ENCODE peak calls at places on chromosome 1, in five cellular contexts. R is GM12878, S is A549, D is HepG2, M is K562. L is an unnamed sample.

GRCh38 chr1:226548281-226549093 is at the start of gene STUM:
- DNase-seq in M (no peak), R (no peak), D (no peak), S (no peak), L (peak; percentile 68)

GRCh38 chr1:226734611-226735153 is 4.4 kb downstream of the ITPKB start:
- DNase-seq in S (no peak), D (no peak), M (no peak), R (no peak), L (no peak)

GRCh38 chr1:175717610-175718195 is 25.7 kb downstream of the TNR start:
- DNase-seq in M (no peak), D (no peak), R (no peak), S (no peak), L (no peak)

GRCh38 chr1:159983681-159984080 is 29.6 kb upstream of the SLAMF9 start:
- DNase-seq in R (no peak), M (no peak), D (no peak), S (no peak), L (no peak)

GRCh38 chr1:229893762-229894444 is 173.1 kb upstream of the GALNT2 start:
- DNase-seq in R (no peak), S (no peak), M (no peak), D (no peak), L (no peak)

GRCh38 chr1:10966233-10966632 is 46.2 kb upstream of the TARDBP start:
- DNase-seq in D (no peak), R (no peak), S (no peak), M (no peak), L (no peak)

GRCh38 chr1:89257036-89257435 is 15.6 kb downstream of the GBP5 start:
- DNase-seq in D (no peak), M (no peak), R (no peak), S (no peak), L (no peak)

GRCh38 chr1:58823481-58824010 is 39.7 kb upstream of the JUN start:
- DNase-seq in D (no peak), M (peak; percentile 12), S (no peak), R (no peak), L (no peak)

GRCh38 chr1:33502726-33503125 is 30.3 kb downstream of the ZSCAN20 start:
- DNase-seq in R (no peak), M (no peak), D (no peak), S (no peak), L (no peak)

GRCh38 chr1:101190441-101190840 is 46.4 kb upstream of the S1PR1 start:
- DNase-seq in M (no peak), R (no peak), D (no peak), S (no peak), L (no peak)

GRCh38 chr1:43232071-43232470 is 37.7 kb upstream of the TMEM125 start:
- DNase-seq in R (no peak), D (no peak), S (no peak), M (no peak), L (no peak)

GRCh38 chr1:113453771-113454083 is 63.4 kb downstream of the MAGI3 start:
- DNase-seq in M (no peak), D (no peak), R (no peak), S (no peak), L (no peak)

GRCh38 chr1:16158025-16158424 is 2.2 kb upstream of the EPHA2 start:
- DNase-seq in R (no peak), S (no peak), M (no peak), D (no peak), L (no peak)

GRCh38 chr1:79197421-79197820 is 190.9 kb upstream of the ADGRL4 start:
- DNase-seq in S (no peak), M (no peak), R (no peak), D (no peak), L (peak; percentile 55)

GRCh38 chr1:41360074-41361027 is 883 bp upstream of the FOXO6 start:
- DNase-seq in R (no peak), M (no peak), S (no peak), D (no peak), L (peak; percentile 76)

GRCh38 chr1:156815307-156815826 is 1.3 kb downstream of the SH2D2A start:
- DNase-seq in R (no peak), D (no peak), M (peak; percentile 50), S (peak; percentile 27), L (no peak)

GRCh38 chr1:159334797-159335196 is 32.7 kb downstream of the FCER1A start:
- DNase-seq in R (no peak), D (no peak), S (no peak), M (no peak), L (no peak)

GRCh38 chr1:16249838-16250241 is 12.9 kb upstream of the CPLANE2 start:
- DNase-seq in S (no peak), R (no peak), M (no peak), D (peak; percentile 25), L (no peak)

GRCh38 chr1:100791586-100791985 is 72.0 kb downstream of the VCAM1 start:
- DNase-seq in R (no peak), D (no peak), M (no peak), S (no peak), L (no peak)

GRCh38 chr1:190168116-190168515 is 309.5 kb downstream of the BRINP3 start:
- DNase-seq in R (no peak), S (peak; percentile 2), D (no peak), M (no peak), L (no peak)

GRCh38 chr1:4605158-4605557 is 49.3 kb upstream of the AJAP1 start:
- DNase-seq in R (no peak), M (no peak), D (no peak), S (no peak), L (no peak)

GRCh38 chr1:145957443-145958319 is at the start of gene LIX1L:
- DNase-seq in S (peak; percentile 97), M (peak; percentile 87), D (peak; percentile 91), R (peak; percentile 89), L (peak; percentile 99)

GRCh38 chr1:145959957-145960467 is 2.2 kb upstream of the LIX1L start:
- DNase-seq in S (no peak), M (no peak), D (no peak), R (no peak), L (no peak)

GRCh38 chr1:145956776-145957442 is 908 bp downstream of the LIX1L start:
- DNase-seq in R (no peak), D (no peak), S (no peak), M (no peak), L (no peak)

GRCh38 chr1:145959333-145959732 is 1.5 kb upstream of the LIX1L start:
- DNase-seq in M (no peak), R (no peak), D (no peak), S (no peak), L (no peak)

DNA sequence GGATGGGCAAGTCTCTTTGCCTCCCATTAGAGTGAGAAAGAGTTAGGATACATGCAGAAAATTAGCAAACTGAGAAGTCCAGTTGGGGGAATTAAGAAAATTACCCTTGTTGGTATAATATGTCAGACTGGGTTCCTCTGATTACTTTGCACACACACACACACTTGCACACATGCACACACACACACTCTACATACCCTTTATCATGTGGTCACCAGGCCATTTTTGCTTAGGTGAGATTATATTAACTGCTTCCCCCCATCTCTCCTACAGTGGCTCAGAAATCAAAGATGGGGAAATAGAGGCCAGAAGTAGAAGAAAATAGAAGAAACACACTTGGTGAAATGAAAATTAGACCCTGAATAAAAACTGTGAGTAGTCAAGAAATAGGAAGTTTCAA is 917 bp upstream of the LIX1L start:
- DNase-seq in R (no peak), M (no peak), S (no peak), D (no peak), L (no peak)
- H3K4me1 ChIP-seq in R (peaks cover 17% of the 10 kb centered on the region), M (peaks cover 35% of the 10 kb centered on the region), S (peaks cover 53% of the 10 kb centered on the region), D (peaks cover 79% of the 10 kb centered on the region), L (peaks cover 22% of the 10 kb centered on the region)

DNA sequence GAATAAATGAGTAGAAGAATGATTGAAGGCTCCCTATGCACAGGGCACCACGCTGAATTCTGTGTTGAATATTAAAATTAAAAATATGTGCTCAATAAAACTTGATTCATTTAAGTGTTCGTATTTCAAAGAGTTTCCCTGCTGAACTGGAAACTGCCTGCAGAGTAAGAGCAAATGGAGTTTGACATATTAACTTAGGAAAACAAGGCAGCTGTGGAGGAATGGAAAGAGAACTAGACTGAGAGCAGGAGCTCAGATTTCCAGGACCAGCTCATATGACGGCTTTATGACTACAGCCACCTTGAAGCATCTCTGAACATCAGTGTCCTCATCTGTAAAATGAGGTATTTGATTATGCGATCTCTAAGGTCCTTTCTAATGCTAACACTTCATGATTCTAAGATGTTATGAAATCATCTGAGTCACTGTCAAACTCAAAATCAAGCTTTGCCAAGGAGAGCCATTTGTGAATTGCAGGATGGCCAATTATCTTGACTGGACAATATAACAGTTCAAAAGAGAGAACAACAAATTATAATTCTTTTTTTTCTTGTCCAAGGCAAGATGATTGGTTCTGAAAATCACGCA is 112.3 kb downstream of the PRRX1 start:
- DNase-seq in R (no peak), D (no peak), S (no peak), M (no peak), L (no peak)
- TF ChIP-seq JUNB in R (no peak), D (no peak), S (no peak), M (no peak), L (no peak)

GRCh38 chr1:211337430-211338227 is 11.0 kb downstream of the TRAF5 start:
- DNase-seq in M (no peak), D (no peak), S (no peak), R (no peak), L (no peak)
- H3K4me1 ChIP-seq in M (peaks cover 22% of the 10 kb centered on the region), D (no peaks in the 10 kb centered on the region), S (peaks cover 33% of the 10 kb centered on the region), R (peaks cover 30% of the 10 kb centered on the region), L (peaks cover 6% of the 10 kb centered on the region)

GRCh38 chr1:96559181-96559580 is 162.4 kb upstream of the PTBP2 start:
- DNase-seq in M (no peak), S (no peak), R (no peak), D (no peak), L (no peak)

GRCh38 chr1:96562094-96562493 is 159.5 kb upstream of the PTBP2 start:
- DNase-seq in D (no peak), S (no peak), M (no peak), R (no peak), L (peak; percentile 81)

GRCh38 chr1:96554364-96554763 is 167.2 kb upstream of the PTBP2 start:
- DNase-seq in S (no peak), D (no peak), R (no peak), M (no peak), L (no peak)

GRCh38 chr1:96557336-96557735 is 164.2 kb upstream of the PTBP2 start:
- DNase-seq in D (no peak), S (no peak), R (no peak), M (no peak), L (no peak)

DNA sequence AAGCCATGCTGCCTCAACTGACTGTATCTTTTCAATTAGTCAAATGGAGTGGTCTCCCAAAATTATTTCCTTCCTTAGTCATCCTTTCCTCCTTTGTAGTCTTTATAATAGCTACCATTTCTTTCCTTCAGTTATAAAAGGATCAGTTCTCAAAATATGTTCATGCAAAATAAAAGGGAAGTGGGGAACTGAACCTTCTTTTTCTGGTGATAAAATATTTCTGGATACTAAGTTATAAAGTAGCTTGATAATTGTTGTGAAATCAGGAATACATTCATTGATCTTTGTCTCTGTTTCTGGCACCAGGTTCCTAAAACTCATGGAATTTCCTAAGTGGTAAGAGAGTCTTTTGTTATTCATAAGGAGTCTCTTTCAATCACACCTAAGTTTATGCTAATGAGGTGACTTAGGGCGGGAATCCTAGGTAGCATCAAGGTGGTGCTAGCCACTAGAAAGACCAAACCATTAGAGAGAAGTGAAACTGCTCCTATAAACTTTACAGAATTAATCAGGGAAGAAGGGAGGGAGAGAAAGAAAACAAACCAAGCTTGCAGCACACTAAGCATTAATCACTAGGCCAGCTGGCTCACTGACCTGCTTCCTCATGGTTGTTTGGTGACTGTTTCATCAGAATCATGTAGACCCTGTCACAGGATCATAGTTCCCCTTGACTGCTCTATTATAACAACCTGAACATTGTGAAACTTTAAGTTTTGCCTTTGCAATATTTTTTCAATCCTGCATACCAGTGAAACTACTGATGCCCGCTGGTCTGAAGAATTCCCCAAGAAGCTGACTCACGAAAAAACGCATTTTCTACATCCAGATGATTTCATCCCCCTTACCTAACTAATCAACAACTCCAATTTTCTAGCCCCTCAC is 161.6 kb upstream of the PTBP2 start:
- DNase-seq in M (no peak), R (no peak), D (no peak), S (no peak), L (peak; percentile 87)
- TF ChIP-seq JUNB in M (no peak), R (no peak), D (no peak), S (no peak), L (no peak)

GRCh38 chr1:164588388-164589341 is 29.7 kb downstream of the PBX1 start:
- DNase-seq in S (no peak), D (no peak), R (no peak), M (no peak), L (peak; percentile 89)
- H3K4me1 ChIP-seq in S (peaks cover 67% of the 10 kb centered on the region), D (no peaks in the 10 kb centered on the region), R (no peaks in the 10 kb centered on the region), M (no peaks in the 10 kb centered on the region), L (peaks cover 92% of the 10 kb centered on the region)

L was measured in GM23338.